ENCODE peak calls at places on chromosome 18, in nine cellular contexts. X, E, W, R, Q, J, T, V and M are unnamed samples.
A peak's percentile ranks its signal among the peaks of the same experiment; 100 is the strongest.

GRCh38 chr18:77071711-77072292 is 60.8 kb downstream of the MBP start:
- DNase-seq in X (peak; percentile 91), E (peak; percentile 100), W (peak; percentile 96), R (no peak), Q (no peak), J (no peak), T (peak; percentile 56), V (peak; percentile 86), M (peak; percentile 64)

GRCh38 chr18:47191956-47192355 is 15.8 kb upstream of the IER3IP1 start:
- DNase-seq in X (no peak), E (peak; percentile 32), W (peak; percentile 43), R (no peak), Q (no peak), J (no peak), T (no peak), V (peak; percentile 26), M (peak; percentile 75)

GRCh38 chr18:62486290-62486964 is 36.4 kb upstream of the ZCCHC2 start:
- DNase-seq in X (no peak), E (peak; percentile 16), W (peak; percentile 39), R (no peak), Q (no peak), J (peak; percentile 38), T (peak; percentile 14), V (peak; percentile 98), M (peak; percentile 98)

GRCh38 chr18:12460874-12461273 is 53.1 kb downstream of the PRELID3A start:
- DNase-seq in X (no peak), E (peak; percentile 56), W (peak; percentile 68), R (peak; percentile 77), Q (no peak), J (no peak), T (no peak), V (no peak), M (no peak)

GRCh38 chr18:61322265-61322873 is 10.9 kb upstream of the CDH20 start:
- DNase-seq in X (no peak), E (peak; percentile 33), W (peak; percentile 64), R (peak; percentile 78), Q (no peak), J (no peak), T (peak; percentile 62), V (peak; percentile 66), M (peak; percentile 56)

GRCh38 chr18:74511823-74512222 is 15.7 kb downstream of the CNDP2 start:
- DNase-seq in X (no peak), E (no peak), W (no peak), R (peak; percentile 47), Q (no peak), J (no peak), T (no peak), V (no peak), M (no peak)

GRCh38 chr18:55506074-55506473 is 81.9 kb downstream of the TCF4 start:
- DNase-seq in X (no peak), E (no peak), W (no peak), R (no peak), Q (no peak), J (no peak), T (no peak), V (no peak), M (no peak)

GRCh38 chr18:52326001-52326400 is 14.0 kb upstream of the DCC start:
- DNase-seq in X (no peak), E (peak; percentile 56), W (peak; percentile 28), R (no peak), Q (no peak), J (no peak), T (no peak), V (peak; percentile 39), M (no peak)

GRCh38 chr18:12287131-12287681 is 20.8 kb upstream of the TUBB6 start:
- DNase-seq in X (no peak), E (no peak), W (no peak), R (peak; percentile 64), Q (no peak), J (peak; percentile 49), T (no peak), V (no peak), M (peak; percentile 60)

GRCh38 chr18:57543560-57543959 is 42.9 kb downstream of the FECH start:
- DNase-seq in X (no peak), E (no peak), W (no peak), R (no peak), Q (no peak), J (no peak), T (no peak), V (no peak), M (no peak)

GRCh38 chr18:13036622-13037320 is 45.6 kb downstream of the CEP192 start:
- DNase-seq in X (peak; percentile 28), E (peak; percentile 69), W (peak; percentile 3), R (no peak), Q (no peak), J (no peak), T (no peak), V (peak; percentile 29), M (peak; percentile 29)

GRCh38 chr18:68438983-68439382 is 275.9 kb downstream of the TMX3 start:
- DNase-seq in X (peak; percentile 72), E (peak; percentile 81), W (peak; percentile 53), R (no peak), Q (no peak), J (no peak), T (no peak), V (no peak), M (peak; percentile 54)

DNA sequence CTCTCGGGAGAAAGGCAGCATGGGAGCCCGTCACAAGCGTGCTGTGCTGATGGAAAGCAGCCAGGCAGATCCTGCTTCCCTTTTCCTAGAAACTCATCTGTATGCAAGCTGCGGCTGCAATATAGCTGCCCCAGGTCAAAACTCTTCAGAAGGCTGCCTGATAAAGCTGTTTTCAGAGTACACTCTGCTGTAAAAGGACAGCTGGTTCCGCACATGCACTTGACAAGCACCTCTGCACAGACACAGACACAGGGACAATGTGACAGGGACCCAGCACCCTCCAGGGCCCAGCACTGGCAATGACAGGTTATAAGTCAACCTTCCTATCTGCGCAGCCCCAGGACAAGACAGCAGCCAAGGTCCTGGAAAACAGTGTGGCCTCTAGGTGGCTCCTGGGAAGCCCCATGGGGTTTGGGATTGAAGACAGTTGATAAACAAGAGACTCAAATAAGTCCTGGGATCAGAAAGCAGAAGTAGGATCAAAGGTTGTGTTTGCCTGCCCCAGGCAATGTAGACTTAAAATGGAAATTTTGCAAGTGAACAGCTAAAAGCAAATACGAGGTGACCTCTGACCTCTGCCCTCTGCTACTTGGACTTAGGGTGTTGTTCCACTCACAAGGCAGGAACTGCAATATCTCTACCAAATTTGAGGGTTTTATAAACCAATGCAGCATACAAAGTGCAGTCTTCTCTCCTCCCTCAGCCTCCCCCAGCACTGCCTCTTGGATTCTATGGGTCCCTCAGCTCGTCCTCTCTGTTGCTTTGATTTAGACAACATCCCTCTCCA is 16.9 kb downstream of the SLC66A2 start:
- DNase-seq in X (no peak), E (no peak), W (no peak), R (peak; percentile 51), Q (no peak), J (no peak), T (no peak), V (peak; percentile 13), M (no peak)
- TF ChIP-seq CTCF in X (no peak), E (no peak), W (no peak), R (no peak), Q (no peak), J (no peak), T (no peak), V (peak; percentile 40), M (peak; percentile 4)

DNA sequence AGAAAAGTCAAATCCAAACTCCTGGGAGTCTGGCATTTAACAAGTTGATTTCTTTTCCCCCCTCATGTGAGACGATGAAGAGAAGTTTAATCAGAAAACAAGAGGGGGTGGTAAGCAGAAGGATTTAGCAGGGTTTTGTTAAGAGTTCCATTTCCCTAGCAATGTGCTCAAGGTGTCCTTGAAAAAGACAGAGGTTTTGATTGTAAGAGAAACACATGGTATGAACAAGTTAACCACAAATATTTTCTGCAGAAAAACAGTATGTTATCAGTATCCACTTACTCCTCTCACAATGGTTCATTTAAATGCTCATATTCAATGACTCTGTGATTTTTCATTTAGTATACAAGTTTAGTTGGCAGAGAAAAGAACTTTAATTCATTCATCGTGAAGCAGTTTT is 26.8 kb downstream of the LAMA1 start:
- DNase-seq in X (no peak), E (peak; percentile 26), W (peak; percentile 52), R (no peak), Q (no peak), J (no peak), T (no peak), V (no peak), M (no peak)
- H3K4me3 ChIP-seq in X (no peak overlapping the region), E (no peak overlapping the region), W (no peak overlapping the region), R (no peak overlapping the region), Q (no peak overlapping the region), J (no peak overlapping the region), T (no peak overlapping the region), V (no peak overlapping the region), M (no peak overlapping the region)

DNA sequence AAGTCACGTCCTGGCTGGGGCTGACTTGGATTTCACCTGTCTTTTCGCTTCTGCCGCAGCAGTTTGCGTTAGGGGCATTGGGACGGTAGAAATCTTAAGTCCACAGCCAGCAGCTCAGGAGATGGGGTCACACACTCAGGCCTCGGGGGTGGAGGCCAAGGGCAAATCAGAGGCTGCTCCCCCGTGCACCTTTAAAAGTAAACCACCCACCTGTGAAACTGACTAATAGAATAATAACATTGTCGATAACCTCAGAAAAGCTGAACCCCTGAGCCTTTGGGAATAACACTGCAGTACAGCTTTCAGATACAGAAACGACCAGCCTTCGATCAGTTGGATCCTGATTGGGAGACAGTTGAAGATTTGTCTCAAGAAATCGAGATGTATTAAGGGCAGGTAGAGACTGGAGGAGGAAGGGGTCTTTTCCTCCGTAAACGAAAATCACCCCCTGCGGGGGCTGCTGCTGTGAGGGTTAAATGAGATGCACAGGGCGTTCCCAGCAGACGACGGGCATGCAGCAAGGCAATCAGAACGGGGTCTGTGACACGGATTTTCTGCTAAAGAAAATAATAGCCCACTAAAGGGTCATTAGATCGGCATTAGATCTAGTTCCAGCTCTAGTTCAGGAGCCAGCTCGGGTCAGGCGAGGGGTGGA is 16.4 kb upstream of the NFATC1 start:
- DNase-seq in X (no peak), E (no peak), W (no peak), R (no peak), Q (no peak), J (no peak), T (no peak), V (no peak), M (no peak)
- TF ChIP-seq CTCF in X (no peak), E (no peak), W (no peak), R (no peak), Q (no peak), J (no peak), T (no peak), V (no peak), M (no peak)

GRCh38 chr18:69957071-69957620 is 9.5 kb upstream of the CD226 start:
- DNase-seq in X (no peak), E (no peak), W (no peak), R (no peak), Q (no peak), J (no peak), T (no peak), V (no peak), M (no peak)

GRCh38 chr18:69958422-69958821 is 10.7 kb upstream of the CD226 start:
- DNase-seq in X (no peak), E (no peak), W (no peak), R (no peak), Q (no peak), J (no peak), T (peak; percentile 74), V (no peak), M (no peak)

GRCh38 chr18:69954719-69955118 is 7.0 kb upstream of the CD226 start:
- DNase-seq in X (no peak), E (no peak), W (peak; percentile 8), R (no peak), Q (no peak), J (no peak), T (no peak), V (no peak), M (no peak)

GRCh38 chr18:69956037-69956436 is 8.4 kb upstream of the CD226 start:
- DNase-seq in X (no peak), E (no peak), W (no peak), R (no peak), Q (no peak), J (no peak), T (no peak), V (no peak), M (no peak)

GRCh38 chr18:69956655-69957054 is 9.0 kb upstream of the CD226 start:
- DNase-seq in X (no peak), E (no peak), W (no peak), R (no peak), Q (no peak), J (no peak), T (no peak), V (no peak), M (no peak)
- H3K4me3 ChIP-seq in X (no peak overlapping the region), E (no peak overlapping the region), W (no peak overlapping the region), R (peak overlapping the region; percentile 26), Q (no peak overlapping the region), J (no peak overlapping the region), T (no peak overlapping the region), V (no peak overlapping the region), M (no peak overlapping the region)